ENCODE peak calls at places on chromosomes 5 and 9, in nine cellular contexts. One of them, this sample, is unnamed.

GRCh38 chr5:90434116-90434714 is 24.7 kb upstream of the CETN3 start:
- DNase-seq in pancreas: no peak
- DNase-seq in heart left ventricle: no peak
- DNase-seq in astrocyte of the spinal cord: peak; percentile 47
- DNase-seq in A549: no peak
- DNase-seq in fibroblast of mammary gland: peak; percentile 53
- DNase-seq in dorsolateral prefrontal cortex: peak; percentile 68
- DNase-seq in SK-N-SH: peak; percentile 25
- DNase-seq in AG10803: peak; percentile 35
- DNase-seq in this sample: no peak

GRCh38 chr5:159031513-159031912 is 68.2 kb downstream of the EBF1 start:
- DNase-seq in A549: no peak
- DNase-seq in astrocyte of the spinal cord: peak; percentile 91
- DNase-seq in fibroblast of mammary gland: peak; percentile 59
- DNase-seq in heart left ventricle: no peak
- DNase-seq in AG10803: no peak
- DNase-seq in pancreas: no peak
- DNase-seq in dorsolateral prefrontal cortex: no peak
- DNase-seq in SK-N-SH: no peak
- DNase-seq in this sample: no peak

GRCh38 chr9:116391306-116391900 is 237.8 kb downstream of the PAPPA start:
- DNase-seq in SK-N-SH: no peak
- DNase-seq in A549: no peak
- DNase-seq in fibroblast of mammary gland: peak; percentile 73
- DNase-seq in dorsolateral prefrontal cortex: no peak
- DNase-seq in heart left ventricle: no peak
- DNase-seq in pancreas: no peak
- DNase-seq in AG10803: peak; percentile 81
- DNase-seq in astrocyte of the spinal cord: peak; percentile 84
- DNase-seq in this sample: no peak

GRCh38 chr5:158740358-158740757 is 359.4 kb downstream of the EBF1 start:
- DNase-seq in pancreas: no peak
- DNase-seq in A549: no peak
- DNase-seq in dorsolateral prefrontal cortex: no peak
- DNase-seq in heart left ventricle: no peak
- DNase-seq in fibroblast of mammary gland: no peak
- DNase-seq in AG10803: no peak
- DNase-seq in SK-N-SH: no peak
- DNase-seq in astrocyte of the spinal cord: no peak
- DNase-seq in this sample: no peak

GRCh38 chr5:41194339-41194738 is 19.0 kb downstream of the C6 start:
- DNase-seq in AG10803: no peak
- DNase-seq in pancreas: no peak
- DNase-seq in astrocyte of the spinal cord: no peak
- DNase-seq in A549: no peak
- DNase-seq in dorsolateral prefrontal cortex: no peak
- DNase-seq in heart left ventricle: no peak
- DNase-seq in SK-N-SH: no peak
- DNase-seq in fibroblast of mammary gland: no peak
- DNase-seq in this sample: no peak

GRCh38 chr5:139787257-139787567 is 8.4 kb upstream of the PSD2 start:
- DNase-seq in heart left ventricle: no peak
- DNase-seq in astrocyte of the spinal cord: no peak
- DNase-seq in pancreas: no peak
- DNase-seq in A549: no peak
- DNase-seq in dorsolateral prefrontal cortex: no peak
- DNase-seq in fibroblast of mammary gland: no peak
- DNase-seq in SK-N-SH: no peak
- DNase-seq in AG10803: no peak
- DNase-seq in this sample: no peak

GRCh38 chr9:129585352-129585751 is 35.5 kb downstream of the C9orf50 start:
- DNase-seq in pancreas: no peak
- DNase-seq in dorsolateral prefrontal cortex: no peak
- DNase-seq in A549: no peak
- DNase-seq in astrocyte of the spinal cord: no peak
- DNase-seq in AG10803: no peak
- DNase-seq in fibroblast of mammary gland: no peak
- DNase-seq in SK-N-SH: no peak
- DNase-seq in heart left ventricle: no peak
- DNase-seq in this sample: no peak

GRCh38 chr5:19713740-19714139 is 274.3 kb downstream of the CDH18 start:
- DNase-seq in dorsolateral prefrontal cortex: no peak
- DNase-seq in astrocyte of the spinal cord: no peak
- DNase-seq in heart left ventricle: no peak
- DNase-seq in fibroblast of mammary gland: no peak
- DNase-seq in SK-N-SH: no peak
- DNase-seq in AG10803: no peak
- DNase-seq in A549: no peak
- DNase-seq in pancreas: no peak
- DNase-seq in this sample: no peak

GRCh38 chr5:77719666-77720363 is 56.3 kb downstream of the TBCA start:
- DNase-seq in A549: no peak
- DNase-seq in AG10803: no peak
- DNase-seq in SK-N-SH: no peak
- DNase-seq in dorsolateral prefrontal cortex: no peak
- DNase-seq in heart left ventricle: no peak
- DNase-seq in fibroblast of mammary gland: no peak
- DNase-seq in astrocyte of the spinal cord: no peak
- DNase-seq in pancreas: no peak
- DNase-seq in this sample: no peak

GRCh38 chr9:34891386-34891785 is 66.7 kb upstream of the PHF24 start:
- DNase-seq in AG10803: no peak
- DNase-seq in fibroblast of mammary gland: peak; percentile 32
- DNase-seq in dorsolateral prefrontal cortex: no peak
- DNase-seq in SK-N-SH: no peak
- DNase-seq in astrocyte of the spinal cord: no peak
- DNase-seq in A549: no peak
- DNase-seq in heart left ventricle: no peak
- DNase-seq in pancreas: no peak
- DNase-seq in this sample: no peak

GRCh38 chr5:139148306-139148705 is 49.9 kb downstream of the SIL1 start:
- DNase-seq in SK-N-SH: no peak
- DNase-seq in dorsolateral prefrontal cortex: no peak
- DNase-seq in AG10803: no peak
- DNase-seq in astrocyte of the spinal cord: no peak
- DNase-seq in fibroblast of mammary gland: no peak
- DNase-seq in pancreas: peak; percentile 52
- DNase-seq in A549: no peak
- DNase-seq in heart left ventricle: no peak
- DNase-seq in this sample: no peak

DNA sequence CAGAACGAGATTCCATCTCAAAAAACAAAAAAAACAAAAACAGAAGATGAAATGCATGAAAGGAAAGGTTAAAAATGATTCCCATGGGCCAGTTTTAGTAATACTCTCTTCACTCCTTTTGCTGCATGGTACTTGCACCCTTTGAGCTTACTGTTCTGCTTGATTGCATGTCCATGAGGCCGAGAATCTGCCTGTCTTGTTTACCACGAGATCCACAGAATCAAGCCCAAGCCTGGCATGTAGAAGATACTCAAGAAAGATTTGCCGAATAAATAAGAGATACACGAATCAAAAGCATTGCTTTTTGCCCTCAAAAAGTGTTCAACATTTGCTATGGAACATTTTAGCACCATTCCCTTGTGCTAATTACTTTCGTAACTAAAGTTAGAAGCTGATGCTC is 1.1 kb downstream of the FAXDC2 start:
- DNase-seq in pancreas: no peak
- DNase-seq in SK-N-SH: no peak
- DNase-seq in A549: no peak
- DNase-seq in dorsolateral prefrontal cortex: no peak
- DNase-seq in fibroblast of mammary gland: no peak
- DNase-seq in heart left ventricle: no peak
- DNase-seq in astrocyte of the spinal cord: no peak
- DNase-seq in AG10803: no peak
- DNase-seq in this sample: no peak
- H3K4me3 ChIP-seq in pancreas: no peak overlapping the region
- H3K4me3 ChIP-seq in SK-N-SH: peak overlapping the region; percentile 59
- H3K4me3 ChIP-seq in A549: no peak overlapping the region
- H3K4me3 ChIP-seq in dorsolateral prefrontal cortex: peak overlapping the region; percentile 71
- H3K4me3 ChIP-seq in fibroblast of mammary gland: peak overlapping the region; percentile 4
- H3K4me3 ChIP-seq in heart left ventricle: no peak overlapping the region
- H3K4me3 ChIP-seq in astrocyte of the spinal cord: no peak overlapping the region
- H3K4me3 ChIP-seq in AG10803: peak overlapping the region; percentile 76
- H3K4me3 ChIP-seq in this sample: no peak overlapping the region

GRCh38 chr5:96391921-96392320 is 41.1 kb downstream of the PCSK1 start:
- DNase-seq in AG10803: no peak
- DNase-seq in dorsolateral prefrontal cortex: no peak
- DNase-seq in astrocyte of the spinal cord: no peak
- DNase-seq in heart left ventricle: no peak
- DNase-seq in A549: no peak
- DNase-seq in fibroblast of mammary gland: no peak
- DNase-seq in SK-N-SH: no peak
- DNase-seq in pancreas: no peak
- DNase-seq in this sample: no peak
- TF ChIP-seq CTCF in AG10803: no peak
- TF ChIP-seq CTCF in dorsolateral prefrontal cortex: no peak
- TF ChIP-seq CTCF in astrocyte of the spinal cord: no peak
- TF ChIP-seq CTCF in heart left ventricle: no peak
- TF ChIP-seq CTCF in A549: no peak
- TF ChIP-seq CTCF in fibroblast of mammary gland: no peak
- TF ChIP-seq CTCF in SK-N-SH: no peak
- TF ChIP-seq CTCF in pancreas: no peak
- TF ChIP-seq CTCF in this sample: no peak

GRCh38 chr5:111743993-111744392 is 13.0 kb downstream of the NREP start:
- DNase-seq in dorsolateral prefrontal cortex: no peak
- DNase-seq in fibroblast of mammary gland: peak; percentile 58
- DNase-seq in AG10803: peak; percentile 79
- DNase-seq in pancreas: no peak
- DNase-seq in A549: no peak
- DNase-seq in heart left ventricle: no peak
- DNase-seq in SK-N-SH: no peak
- DNase-seq in astrocyte of the spinal cord: no peak
- DNase-seq in this sample: no peak

GRCh38 chr5:111743521-111743920 is 13.5 kb downstream of the NREP start:
- DNase-seq in SK-N-SH: no peak
- DNase-seq in heart left ventricle: no peak
- DNase-seq in dorsolateral prefrontal cortex: no peak
- DNase-seq in AG10803: peak; percentile 53
- DNase-seq in astrocyte of the spinal cord: no peak
- DNase-seq in fibroblast of mammary gland: peak; percentile 38
- DNase-seq in pancreas: no peak
- DNase-seq in A549: no peak
- DNase-seq in this sample: no peak

GRCh38 chr5:111742166-111742565 is 14.8 kb downstream of the NREP start:
- DNase-seq in astrocyte of the spinal cord: peak; percentile 42
- DNase-seq in dorsolateral prefrontal cortex: no peak
- DNase-seq in A549: no peak
- DNase-seq in heart left ventricle: no peak
- DNase-seq in pancreas: no peak
- DNase-seq in SK-N-SH: no peak
- DNase-seq in AG10803: no peak
- DNase-seq in fibroblast of mammary gland: no peak
- DNase-seq in this sample: no peak

GRCh38 chr5:111741270-111741669 is 15.7 kb downstream of the NREP start:
- DNase-seq in astrocyte of the spinal cord: no peak
- DNase-seq in AG10803: no peak
- DNase-seq in heart left ventricle: no peak
- DNase-seq in pancreas: no peak
- DNase-seq in SK-N-SH: no peak
- DNase-seq in fibroblast of mammary gland: peak; percentile 88
- DNase-seq in A549: no peak
- DNase-seq in dorsolateral prefrontal cortex: no peak
- DNase-seq in this sample: no peak

DNA sequence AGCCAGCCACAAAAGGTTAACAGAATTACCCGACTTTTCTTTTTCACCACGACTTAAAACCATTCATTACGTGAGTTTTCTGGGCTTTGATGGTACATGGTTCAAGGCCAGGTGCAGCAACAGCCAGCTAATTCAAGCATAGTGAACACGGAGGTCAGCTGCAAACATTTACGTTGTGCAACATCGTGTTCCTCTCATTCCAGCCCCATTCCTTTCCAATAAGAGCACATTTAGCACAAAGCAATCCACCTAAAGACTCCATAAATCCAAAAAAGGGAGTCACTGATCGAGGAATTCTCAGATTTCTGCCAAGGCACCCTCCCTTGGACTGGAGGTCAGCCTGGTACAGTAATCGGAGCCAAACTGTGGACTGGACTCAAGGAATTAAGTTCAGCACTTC is 14.4 kb downstream of the NREP start:
- DNase-seq in A549: no peak
- DNase-seq in SK-N-SH: no peak
- DNase-seq in dorsolateral prefrontal cortex: no peak
- DNase-seq in fibroblast of mammary gland: peak; percentile 96
- DNase-seq in heart left ventricle: no peak
- DNase-seq in astrocyte of the spinal cord: peak; percentile 89
- DNase-seq in AG10803: peak; percentile 97
- DNase-seq in pancreas: no peak
- DNase-seq in this sample: no peak
- H3K4me3 ChIP-seq in A549: no peak overlapping the region
- H3K4me3 ChIP-seq in SK-N-SH: no peak overlapping the region
- H3K4me3 ChIP-seq in dorsolateral prefrontal cortex: no peak overlapping the region
- H3K4me3 ChIP-seq in fibroblast of mammary gland: no peak overlapping the region
- H3K4me3 ChIP-seq in heart left ventricle: no peak overlapping the region
- H3K4me3 ChIP-seq in astrocyte of the spinal cord: peak overlapping the region; percentile 4
- H3K4me3 ChIP-seq in AG10803: no peak overlapping the region
- H3K4me3 ChIP-seq in pancreas: no peak overlapping the region
- H3K4me3 ChIP-seq in this sample: no peak overlapping the region

GRCh38 chr5:137341831-137342230 is 157.3 kb downstream of the SPOCK1 start:
- DNase-seq in AG10803: no peak
- DNase-seq in heart left ventricle: no peak
- DNase-seq in pancreas: no peak
- DNase-seq in fibroblast of mammary gland: no peak
- DNase-seq in astrocyte of the spinal cord: no peak
- DNase-seq in A549: no peak
- DNase-seq in dorsolateral prefrontal cortex: no peak
- DNase-seq in SK-N-SH: no peak
- DNase-seq in this sample: no peak

GRCh38 chr5:137344723-137345322 is 154.3 kb downstream of the SPOCK1 start:
- DNase-seq in fibroblast of mammary gland: peak; percentile 86
- DNase-seq in heart left ventricle: no peak
- DNase-seq in pancreas: peak; percentile 22
- DNase-seq in astrocyte of the spinal cord: peak; percentile 73
- DNase-seq in AG10803: peak; percentile 79
- DNase-seq in SK-N-SH: peak; percentile 28
- DNase-seq in A549: peak; percentile 18
- DNase-seq in dorsolateral prefrontal cortex: no peak
- DNase-seq in this sample: no peak

GRCh38 chr5:137342764-137343163 is 156.4 kb downstream of the SPOCK1 start:
- DNase-seq in SK-N-SH: no peak
- DNase-seq in astrocyte of the spinal cord: peak; percentile 37
- DNase-seq in heart left ventricle: no peak
- DNase-seq in AG10803: peak; percentile 28
- DNase-seq in fibroblast of mammary gland: no peak
- DNase-seq in dorsolateral prefrontal cortex: no peak
- DNase-seq in A549: no peak
- DNase-seq in pancreas: no peak
- DNase-seq in this sample: no peak

GRCh38 chr5:137345396-137345795 is 153.7 kb downstream of the SPOCK1 start:
- DNase-seq in dorsolateral prefrontal cortex: no peak
- DNase-seq in heart left ventricle: no peak
- DNase-seq in fibroblast of mammary gland: no peak
- DNase-seq in AG10803: no peak
- DNase-seq in SK-N-SH: no peak
- DNase-seq in pancreas: no peak
- DNase-seq in A549: no peak
- DNase-seq in astrocyte of the spinal cord: no peak
- DNase-seq in this sample: no peak

DNA sequence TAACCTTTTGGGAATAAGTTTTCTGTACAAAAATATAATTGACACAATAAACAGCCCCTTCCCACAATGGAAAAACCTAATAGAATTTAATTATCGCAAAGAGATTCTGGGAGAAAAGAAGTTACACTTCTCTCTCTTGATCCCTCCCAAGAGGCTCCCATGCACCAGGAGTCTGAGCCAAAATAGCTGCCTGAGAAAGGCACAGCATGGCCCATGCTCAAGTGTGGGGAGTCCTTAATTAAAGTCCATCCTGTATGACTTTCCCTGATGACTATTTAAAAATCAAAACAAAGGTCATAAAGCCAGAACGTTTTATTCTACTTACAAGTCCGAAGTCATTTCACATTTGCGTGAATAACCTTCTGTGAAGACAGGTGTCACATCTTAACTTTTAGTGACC is 155.1 kb downstream of the SPOCK1 start:
- DNase-seq in dorsolateral prefrontal cortex: no peak
- DNase-seq in AG10803: no peak
- DNase-seq in astrocyte of the spinal cord: no peak
- DNase-seq in pancreas: no peak
- DNase-seq in heart left ventricle: no peak
- DNase-seq in fibroblast of mammary gland: no peak
- DNase-seq in SK-N-SH: no peak
- DNase-seq in A549: no peak
- DNase-seq in this sample: no peak
- TF ChIP-seq CTCF in dorsolateral prefrontal cortex: no peak
- TF ChIP-seq CTCF in AG10803: no peak
- TF ChIP-seq CTCF in astrocyte of the spinal cord: no peak
- TF ChIP-seq CTCF in pancreas: no peak
- TF ChIP-seq CTCF in heart left ventricle: no peak
- TF ChIP-seq CTCF in fibroblast of mammary gland: no peak
- TF ChIP-seq CTCF in SK-N-SH: no peak
- TF ChIP-seq CTCF in A549: no peak
- TF ChIP-seq CTCF in this sample: no peak